ENCODE peak calls at places on chromosomes 3 and 15, in seven cellular contexts. C, U, G, F, O, H and N are unnamed samples.

GRCh38 chr15:92670625-92671024 is 15.1 kb upstream of the FAM174B start:
- DNase-seq in O (no peak), G (no peak), F (no peak), H (no peak), U (no peak), C (no peak), N (no peak)

GRCh38 chr3:10026084-10026890 is at the start of gene FANCD2:
- DNase-seq in F (peak), C (peak), O (peak), H (peak), G (peak), U (peak), N (peak)

GRCh38 chr3:14588713-14589112 is 48.6 kb upstream of the GRIP2 start:
- DNase-seq in H (no peak), U (no peak), F (no peak), G (no peak), C (no peak), O (no peak), N (no peak)

GRCh38 chr3:196789773-196790419 is 50.2 kb downstream of the PAK2 start:
- DNase-seq in O (no peak), G (no peak), C (no peak), U (no peak), F (no peak), H (no peak), N (no peak)

GRCh38 chr3:167228135-167228534 is 152.0 kb downstream of the ZBBX start:
- DNase-seq in G (no peak), H (no peak), U (no peak), O (no peak), C (no peak), F (no peak), N (peak)

GRCh38 chr3:41258239-41258800 is 59.0 kb downstream of the CTNNB1 start:
- DNase-seq in F (no peak), U (no peak), H (no peak), O (no peak), G (no peak), C (no peak), N (peak)

GRCh38 chr3:129556890-129557736 is 14.1 kb downstream of the H1-8 start:
- DNase-seq in U (no peak), O (no peak), C (no peak), G (no peak), H (no peak), F (no peak), N (no peak)

GRCh38 chr3:45311953-45312795 is 76.2 kb upstream of the LARS2 start:
- DNase-seq in U (no peak), G (no peak), H (no peak), C (no peak), F (no peak), O (no peak), N (no peak)

GRCh38 chr3:147099076-147099475 is 307.3 kb downstream of the ZIC4 start:
- DNase-seq in F (no peak), G (no peak), U (no peak), O (no peak), H (no peak), C (no peak), N (no peak)

GRCh38 chr3:31620656-31621055 is 87.9 kb downstream of the STT3B start:
- DNase-seq in G (no peak), O (no peak), C (no peak), F (no peak), H (no peak), U (no peak), N (no peak)

GRCh38 chr3:192577271-192577670 is 150.1 kb downstream of the FGF12 start:
- DNase-seq in H (no peak), U (no peak), O (no peak), C (no peak), G (no peak), F (no peak), N (no peak)

GRCh38 chr3:178443634-178444033 is 92.6 kb upstream of the KCNMB2 start:
- DNase-seq in G (no peak), C (no peak), H (no peak), U (no peak), O (no peak), F (no peak), N (peak)

GRCh38 chr3:197516517-197516889 is 39.3 kb downstream of the BDH1 start:
- DNase-seq in F (no peak), O (no peak), H (no peak), G (no peak), U (no peak), C (no peak), N (peak)

GRCh38 chr15:68056097-68056865 is 2.2 kb downstream of the PIAS1 start:
- DNase-seq in F (no peak), G (no peak), U (no peak), H (no peak), C (no peak), O (no peak), N (no peak)

GRCh38 chr15:68054658-68055223 is 626 bp downstream of the PIAS1 start:
- DNase-seq in G (peak), H (no peak), O (peak), F (peak), U (peak), C (peak), N (no peak)

GRCh38 chr15:68057758-68058157 is 3.6 kb downstream of the PIAS1 start:
- DNase-seq in F (no peak), O (no peak), G (no peak), C (no peak), H (no peak), U (peak), N (no peak)

GRCh38 chr15:68055224-68055705 is 1.1 kb downstream of the PIAS1 start:
- DNase-seq in G (no peak), H (no peak), C (peak), O (no peak), U (no peak), F (peak), N (peak)

DNA sequence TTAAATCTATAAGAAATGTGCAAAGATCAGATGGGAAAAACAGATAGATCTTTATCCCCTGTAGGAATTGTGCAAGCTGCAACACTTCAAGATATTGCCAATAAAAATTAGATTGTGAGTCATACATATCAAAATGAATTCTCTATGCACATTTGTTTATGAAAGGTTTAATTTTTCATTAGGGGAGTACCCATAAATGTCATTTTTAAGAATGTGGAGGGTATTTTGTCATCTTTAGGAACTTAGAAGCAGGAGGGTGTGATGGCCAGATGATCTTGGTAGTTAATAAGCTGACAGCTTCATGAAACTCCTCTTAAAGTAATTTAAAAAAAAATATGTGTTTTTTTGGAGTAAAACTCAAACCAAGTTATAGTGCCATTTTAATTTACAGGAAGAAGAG is 3.0 kb downstream of the PIAS1 start:
- DNase-seq in O (no peak), U (no peak), G (no peak), H (no peak), F (no peak), C (no peak), N (no peak)
- H3K4me3 ChIP-seq in O (no peak), U (no peak), G (peak), H (peak), F (no peak), C (no peak), N (no peak)

GRCh38 chr15:62624541-62625399 is 417.8 kb upstream of the TPM1 start:
- DNase-seq in O (no peak), C (no peak), U (no peak), G (no peak), H (no peak), F (no peak), N (peak)
- H3K4me3 ChIP-seq in O (no peak), C (peak), U (no peak), G (no peak), H (peak), F (no peak), N (no peak)

GRCh38 chr3:48891606-48892005 is 7.1 kb downstream of the SLC25A20 start:
- DNase-seq in C (no peak), G (no peak), H (no peak), U (no peak), F (no peak), O (no peak), N (no peak)

GRCh38 chr3:48898383-48899234 is at the start of gene SLC25A20:
- DNase-seq in H (peak), C (peak), O (peak), U (peak), G (peak), F (peak), N (peak)

GRCh38 chr3:48899298-48899697 is 616 bp upstream of the SLC25A20 start:
- DNase-seq in C (no peak), G (no peak), H (no peak), O (no peak), F (no peak), U (no peak), N (no peak)

GRCh38 chr3:48897401-48898376 is 993 bp downstream of the SLC25A20 start:
- DNase-seq in O (no peak), F (no peak), U (no peak), H (no peak), G (peak), C (no peak), N (no peak)

DNA sequence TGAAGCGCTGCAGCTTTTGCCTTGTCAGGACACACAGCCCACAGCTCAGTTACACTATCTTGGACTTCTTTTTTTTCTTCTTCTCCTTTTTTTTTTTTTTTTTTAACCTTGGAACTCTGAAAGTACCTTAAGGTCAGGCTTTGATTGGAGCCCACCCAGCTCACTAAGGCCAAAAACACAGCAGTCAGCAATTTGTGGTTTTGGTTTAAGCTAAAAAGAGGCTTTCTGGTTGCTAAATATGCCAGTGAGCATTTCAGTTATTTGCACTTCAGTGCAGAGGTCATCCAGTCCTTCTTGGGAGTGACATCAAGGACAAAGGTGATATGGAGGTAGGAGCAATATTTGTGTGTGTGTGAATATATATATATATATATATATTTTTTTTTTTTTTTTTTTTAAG is 1.7 kb downstream of the SLC25A20 start:
- DNase-seq in C (no peak), O (no peak), G (no peak), U (no peak), H (no peak), F (no peak), N (no peak)
- H3K4me3 ChIP-seq in C (no peak), O (no peak), G (no peak), U (no peak), H (no peak), F (no peak), N (no peak)

DNA sequence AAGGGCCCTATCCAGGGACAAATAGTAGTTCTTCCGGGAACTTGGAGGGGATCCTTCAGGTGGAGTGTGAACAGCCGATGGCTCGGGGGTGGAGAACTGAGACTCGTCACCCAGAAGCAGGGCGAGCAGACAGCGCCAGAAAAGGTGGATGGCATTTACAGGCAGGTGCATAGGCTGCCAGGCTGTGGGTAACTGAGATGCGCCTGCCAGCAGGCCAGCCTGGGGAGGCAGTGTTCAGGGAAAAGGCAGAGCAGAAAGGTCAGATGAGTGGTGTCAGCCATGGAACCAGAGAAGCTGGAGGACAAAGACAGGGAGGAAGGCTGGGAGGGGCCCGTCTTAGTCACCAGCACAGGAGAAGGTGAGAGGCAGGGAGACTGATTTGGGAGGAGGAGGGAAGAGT is 53.0 kb upstream of the SEC22A start:
- DNase-seq in U (peak), G (no peak), C (no peak), F (no peak), O (peak), H (no peak), N (no peak)
- H3K4me3 ChIP-seq in U (no peak), G (no peak), C (no peak), F (no peak), O (no peak), H (no peak), N (no peak)

GRCh38 chr3:184574552-184575430 is 13.2 kb downstream of the EPHB3 start:
- DNase-seq in U (peak), O (no peak), H (no peak), C (no peak), F (no peak), G (no peak), N (no peak)
- H3K4me3 ChIP-seq in U (no peak), O (no peak), H (no peak), C (no peak), F (no peak), G (no peak), N (no peak)

DNA sequence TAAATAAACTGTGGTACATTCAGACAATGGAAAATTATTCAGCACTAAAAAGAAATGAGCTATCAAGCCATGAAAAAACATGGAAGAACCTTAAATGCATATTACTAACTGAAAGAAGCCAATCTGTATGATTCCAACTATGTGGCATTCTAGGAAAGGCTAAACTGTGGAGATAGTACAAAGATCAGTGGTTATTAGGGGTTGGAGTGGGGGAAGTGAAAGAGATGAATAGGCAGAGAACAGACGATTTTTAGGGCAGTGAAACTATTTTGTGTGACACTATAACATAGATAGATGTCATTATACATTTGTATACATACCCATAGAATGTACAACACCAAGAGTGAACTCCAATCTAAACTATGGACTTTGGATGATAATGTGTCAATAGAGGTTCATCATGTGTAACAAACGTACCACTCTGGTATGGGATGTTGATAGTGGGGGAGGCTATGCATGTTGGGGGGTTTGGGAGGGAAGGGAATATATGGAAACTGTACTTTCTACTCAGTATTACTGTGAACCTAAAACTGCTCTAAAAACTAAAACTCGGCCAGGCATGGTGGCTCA is 29.0 kb downstream of the RAB27A start:
- DNase-seq in C (no peak), F (no peak), U (no peak), O (no peak), H (no peak), G (no peak), N (no peak)
- H3K4me3 ChIP-seq in C (no peak), F (no peak), U (no peak), O (no peak), H (no peak), G (no peak), N (no peak)

DNA sequence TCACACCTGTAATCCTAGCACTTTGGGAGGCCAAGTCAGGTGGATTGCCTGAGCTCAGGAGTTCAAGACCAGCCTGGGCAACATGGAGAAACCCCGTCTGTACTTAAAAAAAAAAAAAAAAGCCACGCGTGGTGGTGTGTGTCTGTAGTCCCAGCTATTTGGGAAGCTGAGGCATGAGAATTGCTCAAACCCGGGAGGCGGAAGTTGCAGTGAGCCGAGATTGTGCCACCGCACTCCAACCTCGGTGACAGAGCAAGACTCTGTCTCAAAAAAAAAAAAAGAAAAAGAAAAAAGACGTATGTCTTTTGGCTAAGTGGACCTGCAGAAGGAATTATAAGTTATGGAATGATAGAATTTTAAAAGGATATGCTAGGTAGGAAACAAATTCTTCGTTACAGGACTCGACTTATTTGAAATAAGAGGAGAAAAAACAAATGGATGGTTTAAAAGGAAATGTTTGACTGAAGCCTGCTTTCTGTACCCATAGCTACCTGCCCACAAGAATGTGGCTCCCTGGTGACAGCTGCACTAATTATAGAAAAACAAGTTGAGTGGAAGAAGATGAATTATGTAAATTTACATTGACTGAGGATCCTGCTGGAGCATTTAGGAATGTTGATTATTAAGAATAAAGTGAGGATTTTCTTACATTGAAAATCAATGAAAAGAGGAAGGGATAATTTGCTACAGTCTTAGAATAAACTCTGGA is 36.0 kb upstream of the SKIL start:
- DNase-seq in U (no peak), O (no peak), F (no peak), H (no peak), C (no peak), G (no peak), N (no peak)
- H3K4me3 ChIP-seq in U (no peak), O (no peak), F (no peak), H (no peak), C (no peak), G (no peak), N (no peak)